ENCODE peak calls at places on chromosomes 7 and 10, in five cellular contexts. B, Y, H, E and K are unnamed samples.

GRCh38 chr10:65275296-65275695 is 1650.5 kb upstream of the LRRTM3 start:
- DNase-seq in E (no peak), Y (no peak), B (no peak), H (no peak), K (no peak)

GRCh38 chr7:24963218-24963617 is 16.8 kb downstream of the OSBPL3 start:
- DNase-seq in E (peak), B (no peak), H (no peak), Y (no peak), K (peak)

GRCh38 chr7:75727881-75728592 is 10.7 kb downstream of the HIP1 start:
- DNase-seq in H (peak), B (no peak), Y (no peak), E (peak), K (peak)

GRCh38 chr10:129516846-129517679 is 50.0 kb downstream of the MGMT start:
- DNase-seq in B (no peak), Y (no peak), H (peak), E (no peak), K (no peak)

GRCh38 chr7:142485617-142486226 is 227.9 kb upstream of the PRSS58 start:
- DNase-seq in H (peak), B (no peak), Y (no peak), E (no peak), K (no peak)

GRCh38 chr7:17304926-17305325 is 6.5 kb downstream of the AHR start:
- DNase-seq in B (peak), H (no peak), Y (no peak), E (peak), K (no peak)

GRCh38 chr10:102962259-102962658 is 44.2 kb downstream of the CNNM2 start:
- DNase-seq in B (no peak), Y (no peak), E (no peak), H (no peak), K (no peak)

GRCh38 chr10:101631821-101632475 is 43.8 kb downstream of the DPCD start:
- DNase-seq in Y (no peak), B (no peak), E (no peak), H (peak), K (no peak)

GRCh38 chr10:72272689-72273409 is 875 bp upstream of the DDIT4 start:
- DNase-seq in B (peak), H (peak), Y (peak), E (peak), K (peak)

GRCh38 chr10:1486841-1487240 is 250.5 kb downstream of the ADARB2 start:
- DNase-seq in B (no peak), Y (no peak), H (no peak), E (no peak), K (no peak)

GRCh38 chr7:4883352-4884144 is at the start of gene RADIL:
- DNase-seq in Y (peak), E (peak), H (peak), B (peak), K (peak)

GRCh38 chr10:103504181-103504783 is 10.8 kb downstream of the NEURL1 start:
- DNase-seq in Y (no peak), E (peak), H (peak), B (peak), K (peak)

GRCh38 chr10:3763035-3763456 is 22.0 kb downstream of the KLF6 start:
- DNase-seq in Y (no peak), H (peak), B (no peak), E (peak), K (no peak)

GRCh38 chr7:107996072-107996824 is 6.7 kb downstream of the LAMB1 start:
- DNase-seq in E (peak), B (no peak), Y (no peak), H (no peak), K (no peak)

GRCh38 chr7:137981668-137982067 is 20.2 kb downstream of the CREB3L2 start:
- DNase-seq in H (no peak), B (no peak), Y (peak), E (no peak), K (peak)

GRCh38 chr7:44279731-44280505 is 45.5 kb downstream of the CAMK2B start:
- DNase-seq in Y (no peak), E (no peak), B (no peak), H (peak), K (no peak)

GRCh38 chr7:156184164-156184563 is 371.9 kb upstream of the SHH start:
- DNase-seq in B (no peak), H (no peak), Y (no peak), E (no peak), K (no peak)

GRCh38 chr7:93910076-93910994 is 4.0 kb downstream of the GNGT1 start:
- DNase-seq in Y (no peak), E (peak), B (no peak), H (no peak), K (no peak)

GRCh38 chr10:100340948-100341847 is 5.8 kb upstream of the SCD start:
- DNase-seq in H (peak), B (no peak), E (no peak), Y (no peak), K (no peak)

GRCh38 chr7:299169-299568 is 9.2 kb downstream of the FOXL3 start:
- DNase-seq in E (no peak), B (no peak), H (peak), Y (no peak), K (no peak)

GRCh38 chr7:143018931-143019330 is 8.0 kb downstream of the OR9A2 start:
- DNase-seq in E (no peak), H (no peak), Y (no peak), B (no peak), K (no peak)

GRCh38 chr10:59082249-59082648 is 94.2 kb upstream of the PHYHIPL start:
- DNase-seq in Y (no peak), E (no peak), B (no peak), H (no peak), K (no peak)

GRCh38 chr7:74215921-74216320 is 6.1 kb downstream of the LAT2 start:
- DNase-seq in B (no peak), H (no peak), E (no peak), Y (no peak), K (no peak)

GRCh38 chr10:126090911-126091728 is 194.8 kb downstream of the FANK1 start:
- DNase-seq in H (no peak), Y (no peak), E (peak), B (peak), K (no peak)

GRCh38 chr10:78575400-78575799 is 493.4 kb upstream of the ZMIZ1 start:
- DNase-seq in E (peak), B (no peak), Y (no peak), H (no peak), K (no peak)

GRCh38 chr7:46586406-46586805 is 665.3 kb upstream of the IGFBP3 start:
- DNase-seq in Y (no peak), B (no peak), E (no peak), H (no peak), K (no peak)

GRCh38 chr10:104614245-104614831 is 26.8 kb upstream of the SORCS3 start:
- DNase-seq in E (no peak), B (no peak), Y (peak), H (peak), K (peak)

GRCh38 chr10:50490244-50490643 is 133.5 kb downstream of the SGMS1 start:
- DNase-seq in H (no peak), Y (no peak), B (no peak), E (no peak), K (no peak)

GRCh38 chr10:9301148-9301547 is 1246.7 kb downstream of the GATA3 start:
- DNase-seq in H (no peak), B (no peak), E (no peak), Y (no peak), K (no peak)